ENCODE peak calls at places on chromosomes 4 and X, in seven cellular contexts. S is heart left ventricle, O is H54, X is HCT116, U is IMR-90, J is GM12892, L is adrenal gland. D is an unnamed sample.

GRCh38 chr4:31918891-31919290 is 1198.7 kb downstream of the PCDH7 start:
- DNase-seq in O (no peak), X (no peak), U (no peak), L (no peak), S (no peak), J (no peak), D (no peak)

GRCh38 chrX:55008571-55009358 is 8.6 kb downstream of the APEX2 start:
- DNase-seq in U (peak), S (no peak), X (peak), O (peak), L (no peak), J (no peak), D (no peak)

GRCh38 chrX:30613736-30614135 is 36.2 kb upstream of the TASL start:
- DNase-seq in L (no peak), X (no peak), J (no peak), U (no peak), O (no peak), S (no peak), D (no peak)

GRCh38 chr4:2492970-2493369 is 24.1 kb downstream of the RNF4 start:
- DNase-seq in L (no peak), X (no peak), O (no peak), S (no peak), J (no peak), U (no peak), D (no peak)

GRCh38 chrX:53281321-53281822 is at the start of gene IQSEC2:
- DNase-seq in X (peak), O (peak), U (peak), J (no peak), S (peak), L (peak), D (peak)

GRCh38 chr4:20384456-20384855 is 132.8 kb downstream of the SLIT2 start:
- DNase-seq in O (no peak), J (no peak), S (no peak), X (no peak), L (no peak), U (no peak), D (no peak)

GRCh38 chrX:112513154-112513553 is 166.6 kb downstream of the LHFPL1 start:
- DNase-seq in U (peak), L (no peak), O (no peak), S (no peak), J (no peak), X (no peak), D (no peak)

GRCh38 chrX:136819026-136819425 is 38.3 kb upstream of the ARHGEF6 start:
- DNase-seq in S (no peak), U (no peak), L (no peak), J (no peak), X (no peak), O (no peak), D (no peak)

GRCh38 chrX:71950066-71950465 is 39.4 kb downstream of the NHSL2 start:
- DNase-seq in L (no peak), O (no peak), X (no peak), U (no peak), S (no peak), J (no peak), D (no peak)

GRCh38 chr4:66376921-66377320 is 706.6 kb upstream of the EPHA5 start:
- DNase-seq in J (no peak), U (no peak), X (no peak), L (no peak), O (no peak), S (no peak), D (no peak)

GRCh38 chr4:20624783-20625364 is 75.4 kb upstream of the PACRGL start:
- DNase-seq in U (peak), J (no peak), S (no peak), O (no peak), X (no peak), L (no peak), D (no peak)

GRCh38 chrX:110462957-110463356 is 104.3 kb downstream of the RTL9 start:
- DNase-seq in U (no peak), X (no peak), O (no peak), J (no peak), S (no peak), L (no peak), D (no peak)

GRCh38 chrX:22171287-22172060 is 101.2 kb upstream of the CBLL2 start:
- DNase-seq in J (no peak), X (no peak), S (no peak), O (no peak), L (no peak), U (no peak), D (no peak)

GRCh38 chr4:2340272-2341061 is 78.0 kb downstream of the ZFYVE28 start:
- DNase-seq in O (no peak), U (no peak), S (peak), L (no peak), J (no peak), X (no peak), D (no peak)

GRCh38 chr4:183444953-183445543 is 612 bp downstream of the CDKN2AIP start:
- DNase-seq in O (no peak), U (no peak), S (peak), J (peak), L (peak), X (no peak), D (no peak)

GRCh38 chrX:130529531-130529930 is 127.7 kb downstream of the RBMX2 start:
- DNase-seq in S (no peak), J (no peak), U (no peak), X (no peak), L (no peak), O (peak), D (no peak)

GRCh38 chr4:48970471-48970921 is 15.6 kb upstream of the CWH43 start:
- DNase-seq in O (no peak), U (peak), L (no peak), X (peak), J (no peak), S (no peak), D (no peak)

GRCh38 chrX:108070891-108071290 is 20.5 kb downstream of the PSMD10 start:
- DNase-seq in J (no peak), L (no peak), X (no peak), U (peak), O (no peak), S (no peak), D (no peak)

GRCh38 chrX:44343412-44343942 is at the start of gene EFHC2:
- DNase-seq in O (peak), U (no peak), S (peak), X (no peak), J (no peak), L (no peak), D (peak)

GRCh38 chrX:17613979-17614572 is 123.2 kb upstream of the SCML1 start:
- DNase-seq in U (peak), S (no peak), X (no peak), L (peak), O (no peak), J (no peak), D (no peak)

GRCh38 chr4:182748949-182749348 is 168.2 kb downstream of the DCTD start:
- DNase-seq in J (no peak), S (no peak), O (no peak), L (no peak), U (peak), X (no peak), D (no peak)

GRCh38 chr4:68748181-68748981 is 67.4 kb upstream of the UGT2B10 start:
- DNase-seq in S (no peak), X (peak), J (no peak), L (no peak), U (no peak), O (no peak), D (no peak)

GRCh38 chrX:15761564-15762191 is 23.6 kb downstream of the CA5B start:
- DNase-seq in U (peak), J (no peak), L (no peak), O (no peak), X (no peak), S (no peak), D (peak)

GRCh38 chr4:98261291-98262271 is at the start of gene RAP1GDS1:
- DNase-seq in J (peak), U (peak), X (peak), O (peak), L (peak), S (peak), D (peak)
- TF ChIP-seq POLR2A in J (peak), U (no peak), X (peak), O (peak), L (no peak), S (no peak), D (peak)

GRCh38 chrX:39162322-39162721 is 361.1 kb downstream of the MID1IP1 start:
- DNase-seq in X (no peak), U (no peak), L (no peak), O (no peak), J (no peak), S (no peak), D (no peak)

GRCh38 chrX:39165773-39166172 is 364.5 kb downstream of the MID1IP1 start:
- DNase-seq in X (no peak), S (no peak), J (no peak), L (no peak), O (no peak), U (no peak), D (no peak)

GRCh38 chrX:39163585-39163984 is 362.3 kb downstream of the MID1IP1 start:
- DNase-seq in L (no peak), J (no peak), S (no peak), U (no peak), O (no peak), X (no peak), D (no peak)

GRCh38 chrX:39165185-39165584 is 363.9 kb downstream of the MID1IP1 start:
- DNase-seq in O (no peak), U (no peak), S (no peak), X (no peak), L (no peak), J (no peak), D (no peak)

GRCh38 chrX:39164212-39164611 is 363.0 kb downstream of the MID1IP1 start:
- DNase-seq in X (no peak), S (no peak), L (no peak), O (no peak), J (no peak), U (no peak), D (no peak)
- TF ChIP-seq POLR2A in X (no peak), S (no peak), L (no peak), O (no peak), J (no peak), U (no peak), D (no peak)

DNA sequence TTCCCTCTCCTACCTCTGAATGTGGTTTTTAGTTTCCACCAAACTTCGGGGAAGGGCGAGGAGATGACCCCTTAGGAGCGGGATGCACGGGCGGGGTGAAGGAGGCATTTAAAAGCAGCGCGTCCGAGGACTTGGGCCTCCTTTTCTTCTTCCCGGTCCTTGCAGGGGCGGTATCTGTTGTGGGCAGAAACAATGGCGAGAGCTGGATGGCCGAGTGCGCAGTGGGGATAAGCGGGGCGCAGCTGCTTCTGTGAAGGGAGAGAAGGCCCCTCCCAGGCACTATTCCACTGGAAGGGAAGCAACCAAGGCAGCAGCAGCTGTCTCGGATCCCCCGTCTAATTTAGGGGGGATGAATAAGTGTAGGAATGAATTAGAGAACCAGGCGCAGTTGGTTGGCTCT is 930 bp downstream of the SMARCA5 start:
- DNase-seq in O (no peak), J (no peak), U (peak), L (peak), S (peak), X (no peak), D (peak)
- TF ChIP-seq POLR2A in O (no peak), J (no peak), U (no peak), L (no peak), S (no peak), X (no peak), D (no peak)

DNA sequence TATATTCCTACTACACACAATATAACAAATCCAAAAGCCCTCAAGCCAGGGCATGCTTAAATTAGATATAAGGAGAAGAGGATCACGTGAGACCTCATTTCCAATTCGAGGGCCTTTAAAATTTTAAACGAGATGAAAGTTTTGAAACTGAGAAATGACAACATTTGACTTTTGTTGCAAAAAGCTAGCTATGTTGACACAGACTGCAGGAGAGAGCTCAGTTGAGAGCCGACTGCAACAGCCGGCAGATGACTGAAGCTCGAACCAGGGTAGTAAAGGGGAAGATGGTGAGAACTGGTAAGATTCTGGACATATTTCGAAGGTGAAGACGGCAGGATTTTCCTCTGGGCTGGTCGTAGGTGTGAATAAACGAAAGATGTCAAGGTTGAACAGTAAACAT is 791 bp downstream of the PRMT9 start:
- DNase-seq in U (peak), O (no peak), L (peak), S (no peak), X (no peak), J (no peak), D (peak)
- TF ChIP-seq POLR2A in U (no peak), O (no peak), L (peak), S (no peak), X (no peak), J (no peak), D (no peak)

DNA sequence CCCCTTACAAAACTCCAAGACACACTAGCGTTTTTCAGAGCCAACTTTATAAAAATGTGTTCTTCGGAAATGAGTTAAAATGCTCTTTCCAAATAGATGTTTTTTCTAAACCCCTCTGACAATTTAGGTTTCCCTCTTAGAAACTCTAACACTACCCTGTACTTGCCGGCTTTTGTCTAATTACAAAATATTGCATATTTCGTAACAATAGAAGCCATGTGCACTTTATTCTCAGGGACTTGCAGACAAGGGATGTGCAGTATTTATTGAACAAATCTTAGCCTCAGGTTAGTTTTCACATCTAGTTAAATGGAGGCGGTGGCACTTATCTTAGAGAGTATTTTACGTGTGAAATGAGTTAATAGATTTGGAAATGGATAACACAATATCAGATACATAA is 547 bp upstream of the PABPC4L start:
- DNase-seq in J (no peak), X (no peak), O (no peak), U (no peak), L (no peak), S (no peak), D (no peak)
- TF ChIP-seq POLR2A in J (no peak), X (no peak), O (no peak), U (no peak), L (no peak), S (no peak), D (no peak)

DNA sequence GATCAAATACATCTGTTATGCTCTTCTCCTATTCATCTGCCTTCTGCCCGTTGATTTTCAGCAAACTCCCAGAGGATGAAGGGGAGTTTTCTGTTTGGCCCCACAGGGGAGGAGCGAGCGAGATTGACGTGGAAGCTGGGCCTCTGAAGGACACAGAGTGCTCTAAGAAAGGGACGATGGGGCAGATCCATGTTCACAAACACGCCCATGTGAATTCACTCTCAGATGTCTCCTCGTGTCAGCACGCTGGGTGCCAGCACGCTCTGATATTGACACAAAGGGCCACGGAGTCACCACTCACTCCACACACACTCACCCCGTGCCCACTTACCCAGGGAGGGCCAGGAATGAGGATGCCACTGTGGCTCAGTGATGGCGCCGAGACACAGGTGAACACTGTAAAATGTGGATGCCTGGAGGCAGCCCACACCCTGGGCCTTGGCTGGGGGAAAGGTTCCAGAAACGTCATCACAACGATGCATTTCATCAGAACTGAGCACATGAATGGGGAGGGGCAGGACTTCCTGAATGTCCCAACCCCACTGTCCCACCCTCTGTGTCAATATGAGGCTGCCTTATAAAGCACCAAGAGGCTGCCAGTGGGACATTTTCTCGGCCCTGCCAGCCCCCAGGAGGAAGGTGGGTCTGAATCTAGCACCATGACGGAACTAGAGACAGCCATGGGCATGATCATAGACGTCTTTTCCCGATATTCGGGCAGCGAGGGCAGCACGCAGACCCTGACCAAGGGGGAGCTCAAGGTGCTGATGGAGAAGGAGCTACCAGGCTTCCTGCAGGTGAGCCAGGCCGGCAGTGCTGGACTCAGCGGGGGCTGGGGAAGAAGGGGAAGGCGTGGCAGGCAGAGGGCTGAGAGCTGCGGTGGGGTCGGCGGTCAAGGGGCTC is at the start of gene S100P:
- DNase-seq in S (no peak), J (no peak), L (no peak), O (no peak), U (no peak), X (no peak), D (peak)
- TF ChIP-seq POLR2A in S (no peak), J (no peak), L (no peak), O (no peak), U (no peak), X (no peak), D (no peak)

GRCh38 chr4:26861434-26862186 is 969 bp downstream of the STIM2 start:
- DNase-seq in J (peak), S (peak), U (peak), L (peak), O (peak), X (no peak), D (peak)
- TF ChIP-seq POLR2A in J (no peak), S (no peak), U (no peak), L (no peak), O (peak), X (no peak), D (no peak)